ENCODE peak calls at places on chromosomes 1 and 21, in six cellular contexts. H is fibroblast of lung, Y is foreskin fibroblast, S is HFF-Myc, Q is left lobe of liver, E is type B pancreatic cell. A is an unnamed sample.
A peak's percentile ranks its signal among the peaks of the same experiment; 100 is the strongest.

GRCh38 chr1:239635276-239635675 is 248.9 kb downstream of the CHRM3 start:
- DNase-seq in Q (no peak), S (no peak), E (no peak), Y (no peak), H (no peak), A (no peak)

GRCh38 chr1:10724948-10725852 is 71.2 kb downstream of the CASZ1 start:
- DNase-seq in H (peak; percentile 36), Q (peak; percentile 88), E (no peak), Y (peak; percentile 83), S (peak; percentile 66), A (no peak)

GRCh38 chr1:220123889-220124288 is 30.0 kb downstream of the IARS2 start:
- DNase-seq in E (no peak), Y (no peak), Q (no peak), S (no peak), H (no peak), A (no peak)

GRCh38 chr1:167935252-167936067 is 1.0 kb upstream of the DCAF6 start:
- DNase-seq in Q (peak; percentile 65), Y (peak; percentile 57), S (no peak), H (peak; percentile 45), E (no peak), A (peak; percentile 57)

GRCh38 chr1:169707917-169708604 is 3.4 kb downstream of the SELL start:
- DNase-seq in Q (no peak), Y (no peak), E (no peak), H (no peak), S (no peak), A (no peak)

GRCh38 chr1:61287734-61288133 is 205.4 kb downstream of the NFIA start:
- DNase-seq in S (peak; percentile 4), Q (no peak), H (peak; percentile 91), Y (peak; percentile 78), E (no peak), A (peak; percentile 90)

GRCh38 chr21:39307466-39307865 is 6.0 kb downstream of the BRWD1 start:
- DNase-seq in Q (no peak), H (no peak), S (no peak), Y (no peak), E (no peak), A (no peak)

GRCh38 chr1:14980801-14981200 is 172.7 kb upstream of the TMEM51 start:
- DNase-seq in Q (no peak), H (peak; percentile 59), S (no peak), Y (peak; percentile 39), E (no peak), A (no peak)

GRCh38 chr1:109201123-109201703 is 12.5 kb upstream of the SARS1 start:
- DNase-seq in S (peak; percentile 51), Y (peak; percentile 95), E (no peak), H (peak; percentile 94), Q (peak; percentile 51), A (peak; percentile 37)

GRCh38 chr1:42392255-42392654 is 11.7 kb downstream of the RIMKLA start:
- DNase-seq in S (no peak), H (no peak), Y (no peak), Q (no peak), E (no peak), A (no peak)

GRCh38 chr1:188672153-188672552 is 1805.5 kb downstream of the BRINP3 start:
- DNase-seq in S (no peak), E (no peak), Q (no peak), H (no peak), Y (no peak), A (no peak)

GRCh38 chr21:40964691-40965090 is 117.7 kb upstream of the DSCAM start:
- DNase-seq in Y (no peak), H (peak; percentile 41), S (no peak), E (no peak), Q (no peak), A (no peak)

GRCh38 chr1:24108334-24109165 is 3.4 kb downstream of the MYOM3 start:
- DNase-seq in S (peak; percentile 31), Y (peak; percentile 78), E (no peak), H (peak; percentile 93), Q (no peak), A (peak; percentile 68)

GRCh38 chr1:42845866-42846256 is 552 bp upstream of the ZNF691 start:
- DNase-seq in S (no peak), Y (no peak), Q (no peak), H (no peak), E (no peak), A (no peak)

GRCh38 chr21:41054206-41054605 is 113.8 kb upstream of the BACE2 start:
- DNase-seq in Y (no peak), E (no peak), Q (no peak), S (no peak), H (no peak), A (no peak)

GRCh38 chr1:65691962-65692361 is 100.7 kb upstream of the PDE4B start:
- DNase-seq in E (no peak), Q (no peak), S (no peak), Y (peak; percentile 59), H (no peak), A (no peak)

GRCh38 chr1:222736470-222736869 is 532 bp upstream of the FAM177B start:
- DNase-seq in H (no peak), Q (no peak), S (no peak), E (no peak), Y (no peak), A (no peak)

GRCh38 chr1:28178690-28179485 is 2.4 kb upstream of the PTAFR start:
- DNase-seq in E (no peak), Q (no peak), S (no peak), H (no peak), Y (no peak), A (no peak)

GRCh38 chr21:36773111-36773510 is 74.2 kb downstream of the SIM2 start:
- DNase-seq in S (no peak), H (peak; percentile 90), Y (peak; percentile 88), Q (peak; percentile 97), E (no peak), A (peak; percentile 26)

GRCh38 chr1:68046885-68047658 is 3.4 kb downstream of the DIRAS3 start:
- DNase-seq in E (no peak), Q (no peak), Y (no peak), H (no peak), S (no peak), A (no peak)

GRCh38 chr21:42027804-42028753 is 17.9 kb upstream of the ZBTB21 start:
- DNase-seq in H (no peak), Q (no peak), Y (peak; percentile 68), S (no peak), E (no peak), A (no peak)

GRCh38 chr1:209368864-209369598 is 214.5 kb upstream of the CAMK1G start:
- DNase-seq in Y (peak; percentile 90), E (no peak), Q (no peak), H (peak; percentile 97), S (peak; percentile 83), A (no peak)

GRCh38 chr1:246176126-246177024 is 330.7 kb downstream of the SMYD3 start:
- DNase-seq in H (peak; percentile 27), Q (no peak), E (no peak), S (no peak), Y (no peak), A (no peak)

GRCh38 chr21:29423521-29423920 is 124.8 kb downstream of the BACH1 start:
- DNase-seq in Y (no peak), S (no peak), Q (no peak), E (no peak), H (no peak), A (no peak)

GRCh38 chr1:207808911-207809555 is 57.2 kb downstream of the CD46 start:
- DNase-seq in E (no peak), Y (no peak), H (no peak), S (no peak), Q (no peak), A (no peak)

GRCh38 chr1:151620286-151620685 is 8.4 kb downstream of the SNX27 start:
- DNase-seq in Q (no peak), E (no peak), S (no peak), H (no peak), Y (peak; percentile 60), A (no peak)

GRCh38 chr1:244576259-244576892 is 76.5 kb upstream of the DESI2 start:
- DNase-seq in H (no peak), S (no peak), Y (no peak), Q (no peak), E (no peak), A (no peak)

GRCh38 chr1:45586769-45587168 is 2.9 kb downstream of the NASP start:
- DNase-seq in E (no peak), Q (no peak), S (no peak), H (no peak), Y (no peak), A (no peak)

GRCh38 chr1:145871994-145872411 is 13.1 kb upstream of the PIAS3 start:
- DNase-seq in Q (no peak), Y (peak; percentile 75), E (no peak), H (peak; percentile 54), S (no peak), A (peak; percentile 37)

GRCh38 chr1:83508485-83509151 is 490.3 kb downstream of the TTLL7 start:
- DNase-seq in S (peak; percentile 85), H (peak; percentile 44), Y (peak; percentile 87), E (no peak), Q (peak; percentile 49), A (no peak)

GRCh38 chr1:216054593-216054992 is 368.7 kb downstream of the USH2A start:
- DNase-seq in H (peak; percentile 26), Y (no peak), S (no peak), E (no peak), Q (no peak), A (no peak)

GRCh38 chr1:30600706-30601105 is 122.7 kb downstream of the MATN1 start:
- DNase-seq in E (no peak), H (no peak), S (no peak), Y (no peak), Q (no peak), A (no peak)

GRCh38 chr1:197269053-197269452 is 1.0 kb downstream of the CRB1 start:
- DNase-seq in Q (no peak), H (no peak), S (no peak), Y (no peak), E (no peak), A (no peak)

GRCh38 chr21:36155603-36156338 is 853 bp upstream of the DOP1B start:
- DNase-seq in Y (no peak), E (no peak), S (no peak), H (no peak), Q (peak; percentile 56), A (no peak)

GRCh38 chr1:67696708-67697107 is 11.7 kb downstream of the GADD45A start:
- DNase-seq in S (no peak), H (no peak), Y (no peak), E (no peak), Q (no peak), A (no peak)

GRCh38 chr1:165678509-165678908 is 19.9 kb downstream of the ALDH9A1 start:
- DNase-seq in Q (no peak), Y (peak; percentile 34), S (no peak), H (peak; percentile 24), E (no peak), A (peak; percentile 22)

GRCh38 chr1:36448530-36449051 is 1.7 kb downstream of the OSCP1 start:
- DNase-seq in Y (no peak), Q (no peak), E (no peak), S (no peak), H (no peak), A (no peak)